ENCODE peak calls at places on chromosome 13, in five cellular contexts. One of them, this sample, is unnamed.

GRCh38 chr13:40189885-40190655 is 476.4 kb downstream of the FOXO1 start:
- DNase-seq in Peyer's patch: no peak
- DNase-seq in endodermal cell: peak
- DNase-seq in naive thymus-derived CD4-positive, alpha-beta T cell: no peak
- DNase-seq in psoas muscle: no peak
- DNase-seq in this sample: no peak

GRCh38 chr13:42394361-42395065 is 122.6 kb downstream of the AKAP11 start:
- DNase-seq in Peyer's patch: no peak
- DNase-seq in psoas muscle: no peak
- DNase-seq in endodermal cell: no peak
- DNase-seq in naive thymus-derived CD4-positive, alpha-beta T cell: no peak
- DNase-seq in this sample: no peak

GRCh38 chr13:74206061-74206561 is 71.9 kb upstream of the KLF12 start:
- DNase-seq in endodermal cell: no peak
- DNase-seq in Peyer's patch: no peak
- DNase-seq in psoas muscle: no peak
- DNase-seq in naive thymus-derived CD4-positive, alpha-beta T cell: no peak
- DNase-seq in this sample: no peak

GRCh38 chr13:19864018-19864338 is 529 bp upstream of the ZMYM5 start:
- DNase-seq in psoas muscle: peak
- DNase-seq in naive thymus-derived CD4-positive, alpha-beta T cell: peak
- DNase-seq in Peyer's patch: peak
- DNase-seq in endodermal cell: no peak
- DNase-seq in this sample: peak

GRCh38 chr13:30569901-30570576 is 47.7 kb upstream of the USPL1 start:
- DNase-seq in psoas muscle: no peak
- DNase-seq in naive thymus-derived CD4-positive, alpha-beta T cell: no peak
- DNase-seq in endodermal cell: peak
- DNase-seq in Peyer's patch: no peak
- DNase-seq in this sample: no peak

GRCh38 chr13:79385694-79386093 is 20.4 kb downstream of the RBM26 start:
- DNase-seq in naive thymus-derived CD4-positive, alpha-beta T cell: no peak
- DNase-seq in psoas muscle: no peak
- DNase-seq in Peyer's patch: no peak
- DNase-seq in endodermal cell: no peak
- DNase-seq in this sample: no peak

GRCh38 chr13:23619073-23619855 is 49.1 kb downstream of the TNFRSF19 start:
- DNase-seq in endodermal cell: no peak
- DNase-seq in Peyer's patch: no peak
- DNase-seq in naive thymus-derived CD4-positive, alpha-beta T cell: no peak
- DNase-seq in psoas muscle: no peak
- DNase-seq in this sample: no peak

GRCh38 chr13:102394158-102395053 is 7.4 kb downstream of the FGF14 start:
- DNase-seq in naive thymus-derived CD4-positive, alpha-beta T cell: peak
- DNase-seq in endodermal cell: peak
- DNase-seq in Peyer's patch: peak
- DNase-seq in psoas muscle: peak
- DNase-seq in this sample: peak

GRCh38 chr13:34247596-34247995 is 429.6 kb downstream of the RFC3 start:
- DNase-seq in Peyer's patch: no peak
- DNase-seq in naive thymus-derived CD4-positive, alpha-beta T cell: no peak
- DNase-seq in endodermal cell: no peak
- DNase-seq in psoas muscle: no peak
- DNase-seq in this sample: no peak

GRCh38 chr13:48542581-48543341 is 9.9 kb upstream of the RCBTB2 start:
- DNase-seq in Peyer's patch: peak
- DNase-seq in naive thymus-derived CD4-positive, alpha-beta T cell: no peak
- DNase-seq in endodermal cell: peak
- DNase-seq in psoas muscle: peak
- DNase-seq in this sample: no peak

GRCh38 chr13:23858586-23858985 is 30.6 kb downstream of the MIPEP start:
- DNase-seq in naive thymus-derived CD4-positive, alpha-beta T cell: no peak
- DNase-seq in psoas muscle: no peak
- DNase-seq in endodermal cell: no peak
- DNase-seq in Peyer's patch: no peak
- DNase-seq in this sample: no peak

GRCh38 chr13:84574851-84575250 is 692.6 kb upstream of the SLITRK1 start:
- DNase-seq in Peyer's patch: no peak
- DNase-seq in naive thymus-derived CD4-positive, alpha-beta T cell: no peak
- DNase-seq in endodermal cell: no peak
- DNase-seq in psoas muscle: no peak
- DNase-seq in this sample: no peak

GRCh38 chr13:25215253-25215575 is 43.1 kb upstream of the AMER2 start:
- DNase-seq in psoas muscle: no peak
- DNase-seq in naive thymus-derived CD4-positive, alpha-beta T cell: no peak
- DNase-seq in Peyer's patch: no peak
- DNase-seq in endodermal cell: no peak
- DNase-seq in this sample: no peak

DNA sequence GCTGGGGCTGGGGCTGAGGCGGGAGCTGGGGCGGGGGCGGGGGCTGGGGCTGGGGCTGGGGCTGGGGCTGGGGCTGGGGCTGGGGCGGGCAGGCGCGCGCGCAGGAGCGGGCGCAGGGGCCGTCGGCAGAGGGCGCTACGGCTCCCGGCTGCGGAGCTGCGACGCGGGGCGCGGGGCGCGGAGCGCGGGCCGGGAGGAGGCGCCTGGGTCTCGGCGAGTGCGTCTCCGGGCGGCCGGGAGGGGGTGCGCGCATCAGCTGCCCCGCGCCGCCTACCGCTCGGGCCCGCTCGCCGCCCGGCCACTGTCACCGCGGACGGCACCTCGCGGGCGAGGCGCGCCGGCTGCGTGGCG is 416 bp upstream of the MTUS2 start:
- DNase-seq in endodermal cell: peak
- DNase-seq in psoas muscle: no peak
- DNase-seq in naive thymus-derived CD4-positive, alpha-beta T cell: peak
- DNase-seq in Peyer's patch: peak
- DNase-seq in this sample: no peak
- H3K4me3 ChIP-seq in endodermal cell: peak
- H3K4me3 ChIP-seq in psoas muscle: no peak
- H3K4me3 ChIP-seq in naive thymus-derived CD4-positive, alpha-beta T cell: no peak
- H3K4me3 ChIP-seq in Peyer's patch: peak
- H3K4me3 ChIP-seq in this sample: peak

DNA sequence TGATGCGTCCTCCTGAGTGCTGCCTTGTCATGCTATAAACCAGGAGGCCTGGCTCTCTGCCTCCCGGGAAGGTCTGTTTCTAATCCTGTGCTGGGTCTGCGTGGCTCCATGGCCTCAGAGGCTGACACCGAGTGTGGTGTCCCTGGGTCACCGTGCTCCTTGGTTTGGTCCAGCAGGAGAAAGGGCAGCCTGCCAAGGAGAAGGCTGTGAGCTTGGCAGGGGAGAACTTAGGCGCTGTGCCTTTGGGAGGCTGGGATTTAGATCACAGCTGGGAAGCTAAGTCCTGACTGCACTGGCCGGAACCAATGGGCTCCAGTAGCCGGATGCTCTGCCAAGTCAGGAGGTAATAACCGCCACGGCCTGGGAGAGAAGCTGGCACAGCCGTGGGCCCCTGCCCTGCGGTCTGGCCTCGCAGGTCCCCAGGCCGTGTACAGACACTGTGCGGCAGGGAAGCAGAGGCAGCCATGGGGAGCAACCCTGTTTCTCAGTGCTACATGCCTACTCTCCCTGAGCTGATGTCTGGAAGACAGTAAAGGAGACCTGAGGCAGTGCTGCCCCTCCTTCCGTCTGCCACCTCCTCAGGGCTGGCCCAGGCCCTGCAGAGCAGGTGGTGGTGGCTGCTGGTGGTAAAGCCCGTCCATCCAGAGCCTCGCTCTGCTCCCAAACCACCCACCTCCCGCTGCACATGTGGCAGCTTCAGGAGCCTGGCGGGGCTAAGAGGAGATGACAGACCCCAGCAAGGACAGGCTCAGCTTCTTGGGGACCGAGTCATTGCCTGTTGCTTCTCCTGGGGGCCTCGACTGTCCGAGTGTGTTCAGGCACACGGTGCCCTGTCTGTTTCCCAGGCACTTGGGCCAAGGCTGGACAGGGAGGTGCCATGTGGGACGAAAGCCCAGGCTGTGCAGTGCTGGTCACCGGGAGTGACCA is 44.9 kb downstream of the C13orf46 start:
- DNase-seq in naive thymus-derived CD4-positive, alpha-beta T cell: no peak
- DNase-seq in endodermal cell: peak
- DNase-seq in psoas muscle: peak
- DNase-seq in Peyer's patch: peak
- DNase-seq in this sample: no peak
- H3K27ac ChIP-seq in naive thymus-derived CD4-positive, alpha-beta T cell: no peak
- H3K27ac ChIP-seq in endodermal cell: no peak
- H3K27ac ChIP-seq in psoas muscle: peak
- H3K27ac ChIP-seq in Peyer's patch: no peak
- H3K27ac ChIP-seq in this sample: peak

DNA sequence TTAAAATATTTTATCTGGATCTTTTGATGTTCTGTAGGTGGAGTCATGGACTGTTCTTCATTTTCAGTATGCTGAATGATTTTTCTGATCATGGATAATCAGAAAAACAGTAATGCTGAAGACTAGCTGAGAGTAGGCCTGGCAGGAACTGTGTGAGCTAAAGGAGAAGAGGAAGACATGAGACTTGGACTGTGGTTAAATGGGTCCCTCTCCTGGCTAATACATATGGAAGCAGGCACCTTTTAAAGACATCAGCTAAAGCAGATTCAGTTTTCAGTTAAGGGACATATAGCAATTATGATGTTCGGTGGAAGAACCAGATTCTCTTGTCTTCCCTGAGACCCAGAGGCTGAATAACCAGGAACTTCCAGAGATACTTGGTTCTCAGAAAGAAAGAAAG is 169.4 kb downstream of the OLFM4 start:
- DNase-seq in naive thymus-derived CD4-positive, alpha-beta T cell: no peak
- DNase-seq in endodermal cell: no peak
- DNase-seq in Peyer's patch: no peak
- DNase-seq in psoas muscle: no peak
- DNase-seq in this sample: no peak
- H3K4me3 ChIP-seq in naive thymus-derived CD4-positive, alpha-beta T cell: no peak
- H3K4me3 ChIP-seq in endodermal cell: no peak
- H3K4me3 ChIP-seq in Peyer's patch: no peak
- H3K4me3 ChIP-seq in psoas muscle: no peak
- H3K4me3 ChIP-seq in this sample: no peak

GRCh38 chr13:55577082-55577846 is 1563.5 kb upstream of the PRR20A start:
- DNase-seq in Peyer's patch: no peak
- DNase-seq in naive thymus-derived CD4-positive, alpha-beta T cell: no peak
- DNase-seq in endodermal cell: peak
- DNase-seq in psoas muscle: no peak
- DNase-seq in this sample: no peak

GRCh38 chr13:55577847-55578210 is 1562.9 kb upstream of the PRR20A start:
- DNase-seq in psoas muscle: no peak
- DNase-seq in Peyer's patch: no peak
- DNase-seq in endodermal cell: peak
- DNase-seq in naive thymus-derived CD4-positive, alpha-beta T cell: no peak
- DNase-seq in this sample: no peak

GRCh38 chr13:55572862-55573261 is 1567.9 kb upstream of the PRR20A start:
- DNase-seq in naive thymus-derived CD4-positive, alpha-beta T cell: no peak
- DNase-seq in psoas muscle: no peak
- DNase-seq in endodermal cell: no peak
- DNase-seq in Peyer's patch: no peak
- DNase-seq in this sample: no peak

GRCh38 chr13:55573565-55573964 is 1567.2 kb upstream of the PRR20A start:
- DNase-seq in endodermal cell: no peak
- DNase-seq in naive thymus-derived CD4-positive, alpha-beta T cell: no peak
- DNase-seq in psoas muscle: no peak
- DNase-seq in Peyer's patch: no peak
- DNase-seq in this sample: no peak

DNA sequence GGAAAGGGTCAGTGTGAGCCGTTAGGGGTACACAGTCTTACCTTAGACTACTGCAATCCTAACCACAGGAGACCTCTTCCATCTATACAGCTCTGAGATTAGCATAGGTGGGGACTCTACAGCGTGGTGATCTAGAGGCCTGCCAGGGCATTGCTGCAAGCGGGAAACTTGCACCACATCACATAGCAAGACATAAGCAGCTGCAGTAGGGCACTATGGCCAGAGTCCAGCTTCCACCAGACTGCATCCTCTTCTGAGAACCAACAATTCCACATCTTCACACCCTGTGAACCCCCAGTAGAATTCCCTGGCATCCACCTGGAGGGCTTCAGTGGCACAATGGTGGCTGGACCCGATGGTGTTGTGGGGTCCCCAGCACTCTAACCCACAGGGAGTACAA is 1564.3 kb upstream of the PRR20A start:
- DNase-seq in naive thymus-derived CD4-positive, alpha-beta T cell: no peak
- DNase-seq in psoas muscle: no peak
- DNase-seq in Peyer's patch: no peak
- DNase-seq in endodermal cell: peak
- DNase-seq in this sample: peak
- H3K27ac ChIP-seq in naive thymus-derived CD4-positive, alpha-beta T cell: no peak
- H3K27ac ChIP-seq in psoas muscle: no peak
- H3K27ac ChIP-seq in Peyer's patch: no peak
- H3K27ac ChIP-seq in endodermal cell: no peak
- H3K27ac ChIP-seq in this sample: no peak

DNA sequence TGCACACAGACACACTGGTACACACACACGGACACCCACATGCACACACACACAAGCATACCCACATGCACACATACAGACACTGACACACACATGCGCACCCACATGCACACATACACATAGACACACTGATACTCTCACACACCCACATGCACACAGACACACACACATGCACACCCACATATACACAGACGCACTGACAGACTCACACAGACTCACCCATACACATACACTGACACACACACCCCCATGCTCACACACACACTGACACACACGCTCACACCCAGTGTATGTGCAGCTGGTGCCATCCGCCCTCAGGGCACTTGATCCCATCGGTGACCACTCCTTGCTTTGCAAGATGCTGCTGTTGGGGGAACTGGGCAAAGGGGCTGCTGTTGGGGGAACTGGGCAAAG is 9.7 kb upstream of the RASA3 start:
- DNase-seq in psoas muscle: no peak
- DNase-seq in endodermal cell: no peak
- DNase-seq in Peyer's patch: no peak
- DNase-seq in naive thymus-derived CD4-positive, alpha-beta T cell: no peak
- DNase-seq in this sample: no peak
- H3K4me3 ChIP-seq in psoas muscle: no peak
- H3K4me3 ChIP-seq in endodermal cell: no peak
- H3K4me3 ChIP-seq in Peyer's patch: peak
- H3K4me3 ChIP-seq in naive thymus-derived CD4-positive, alpha-beta T cell: peak
- H3K4me3 ChIP-seq in this sample: no peak

DNA sequence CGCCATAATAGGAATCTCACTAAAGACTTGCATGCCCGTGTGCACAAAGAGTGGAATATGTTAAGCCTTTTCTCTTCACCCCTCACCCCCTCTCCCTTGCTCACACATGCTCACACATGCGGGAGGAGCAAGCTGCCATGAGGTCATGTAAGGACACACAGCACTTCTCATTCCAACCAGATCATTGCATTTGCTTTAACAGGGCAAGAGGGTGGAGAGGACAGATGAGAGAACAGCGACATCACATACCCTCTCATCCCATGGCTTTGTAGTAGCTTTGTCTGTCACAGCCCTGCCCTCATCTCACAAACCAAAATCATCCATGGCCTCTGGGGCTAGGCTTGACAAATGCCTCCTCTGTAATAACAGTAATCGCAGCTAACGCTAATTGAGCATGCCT is 145.6 kb upstream of the FRY start:
- DNase-seq in psoas muscle: no peak
- DNase-seq in naive thymus-derived CD4-positive, alpha-beta T cell: no peak
- DNase-seq in endodermal cell: no peak
- DNase-seq in Peyer's patch: no peak
- DNase-seq in this sample: no peak
- H3K27ac ChIP-seq in psoas muscle: no peak
- H3K27ac ChIP-seq in naive thymus-derived CD4-positive, alpha-beta T cell: no peak
- H3K27ac ChIP-seq in endodermal cell: no peak
- H3K27ac ChIP-seq in Peyer's patch: no peak
- H3K27ac ChIP-seq in this sample: no peak

GRCh38 chr13:36282818-36283432 is 14.7 kb downstream of the CCDC169 start:
- DNase-seq in Peyer's patch: no peak
- DNase-seq in endodermal cell: no peak
- DNase-seq in psoas muscle: no peak
- DNase-seq in naive thymus-derived CD4-positive, alpha-beta T cell: no peak
- DNase-seq in this sample: no peak
- H3K4me3 ChIP-seq in Peyer's patch: no peak
- H3K4me3 ChIP-seq in endodermal cell: no peak
- H3K4me3 ChIP-seq in psoas muscle: no peak
- H3K4me3 ChIP-seq in naive thymus-derived CD4-positive, alpha-beta T cell: no peak
- H3K4me3 ChIP-seq in this sample: no peak

GRCh38 chr13:98309569-98310335 is 132.7 kb upstream of the RNF113B start:
- DNase-seq in naive thymus-derived CD4-positive, alpha-beta T cell: no peak
- DNase-seq in Peyer's patch: no peak
- DNase-seq in psoas muscle: no peak
- DNase-seq in endodermal cell: no peak
- DNase-seq in this sample: no peak
- H3K27ac ChIP-seq in naive thymus-derived CD4-positive, alpha-beta T cell: no peak
- H3K27ac ChIP-seq in Peyer's patch: no peak
- H3K27ac ChIP-seq in psoas muscle: no peak
- H3K27ac ChIP-seq in endodermal cell: no peak
- H3K27ac ChIP-seq in this sample: no peak

This sample was measured in esophagus muscularis mucosa.